ENCODE peak calls at places on chromosome 19, in seven cellular contexts. H is iris pigment epithelial cell; J is retinal pigment epithelial cell; O is amygdala; K is stimulated activated CD8-positive, alpha-beta memory T cell treated with anti-CD3 and anti-CD28 coated beads, Interleukin-4, amount 100 ng/mL, for 1 hour; I is HTR-8/SVneo; X is T-helper 17 cell. T is an unnamed sample.

GRCh38 chr19:3098515-3099346 is 4.6 kb downstream of the GNA11 start:
- DNase-seq in H (peak), J (no peak), O (no peak), K (no peak), I (no peak), X (no peak), T (no peak)

GRCh38 chr19:48006762-48007161 is 12.3 kb downstream of the ELSPBP1 start:
- DNase-seq in H (peak), J (no peak), O (no peak), K (no peak), I (no peak), X (no peak), T (peak)

GRCh38 chr19:23312515-23312914 is 62.3 kb upstream of the ZNF724 start:
- DNase-seq in H (no peak), J (no peak), O (no peak), K (no peak), I (no peak), X (no peak), T (no peak)

GRCh38 chr19:51565583-51565982 is 5.5 kb upstream of the ZNF175 start:
- DNase-seq in H (no peak), J (no peak), O (no peak), K (no peak), I (no peak), X (no peak), T (no peak)

GRCh38 chr19:13765395-13766094 is 1.2 kb downstream of the MRI1 start:
- DNase-seq in H (no peak), J (no peak), O (no peak), K (no peak), I (no peak), X (no peak), T (no peak)

GRCh38 chr19:56309511-56310185 is 5.0 kb downstream of the ZSCAN5A start:
- DNase-seq in H (peak), J (no peak), O (no peak), K (peak), I (peak), X (peak), T (peak)

GRCh38 chr19:51026554-51026831 is at the start of gene KLK11:
- DNase-seq in H (no peak), J (no peak), O (no peak), K (no peak), I (no peak), X (no peak), T (no peak)

GRCh38 chr19:17830567-17831418 is 9.5 kb upstream of the INSL3 start:
- DNase-seq in H (peak), J (peak), O (peak), K (no peak), I (peak), X (peak), T (peak)

GRCh38 chr19:56324425-56324824 is 9.8 kb upstream of the ZSCAN5A start:
- DNase-seq in H (no peak), J (no peak), O (no peak), K (no peak), I (no peak), X (no peak), T (no peak)

T was measured in A549.